ENCODE peak calls at places on chromosomes 6 and 20, in four cellular contexts. V is DND-41, L is IMR-90, Q is right cardiac atrium. A is an unnamed sample.

GRCh38 chr20:36786663-36787062 is 13.1 kb upstream of the DSN1 start:
- DNase-seq in Q (no peak), L (no peak), V (no peak), A (no peak)

GRCh38 chr6:139888691-139889122 is 514.3 kb upstream of the CITED2 start:
- DNase-seq in Q (no peak), L (peak; percentile 17), V (no peak), A (no peak)

GRCh38 chr20:63011798-63012197 is 5.0 kb upstream of the BHLHE23 start:
- DNase-seq in V (no peak), L (no peak), Q (no peak), A (no peak)

GRCh38 chr6:20600831-20601230 is 66.6 kb downstream of the CDKAL1 start:
- DNase-seq in Q (no peak), L (no peak), V (no peak), A (no peak)

GRCh38 chr20:23386304-23387117 is 24.5 kb downstream of the GZF1 start:
- DNase-seq in L (no peak), V (no peak), Q (no peak), A (no peak)

GRCh38 chr20:23200413-23200812 is 114.3 kb upstream of the CD93 start:
- DNase-seq in Q (no peak), V (no peak), L (no peak), A (no peak)

GRCh38 chr20:20014659-20015058 is 2.5 kb upstream of the NAA20 start:
- DNase-seq in V (no peak), Q (no peak), L (no peak), A (peak; percentile 18)

GRCh38 chr6:1787894-1788293 is 178.2 kb downstream of the FOXC1 start:
- DNase-seq in V (no peak), Q (no peak), L (peak; percentile 65), A (no peak)

GRCh38 chr6:44016131-44016870 is 111.0 kb downstream of the MRPL14 start:
- DNase-seq in V (no peak), L (peak; percentile 75), Q (no peak), A (no peak)

GRCh38 chr6:524803-525202 is 132.1 kb downstream of the HUS1B start:
- DNase-seq in Q (no peak), V (no peak), L (no peak), A (no peak)

GRCh38 chr20:11457476-11457875 is 460.2 kb upstream of the BTBD3 start:
- DNase-seq in L (no peak), Q (no peak), V (no peak), A (no peak)

GRCh38 chr6:43521836-43522235 is 4.9 kb downstream of the POLR1C start:
- DNase-seq in Q (no peak), L (no peak), V (no peak), A (no peak)

GRCh38 chr6:138601128-138601527 is 101.8 kb upstream of the NHSL1 start:
- DNase-seq in L (peak; percentile 48), V (no peak), Q (no peak), A (no peak)

GRCh38 chr6:16669227-16669626 is 92.0 kb downstream of the ATXN1 start:
- DNase-seq in Q (no peak), V (no peak), L (peak; percentile 65), A (peak; percentile 59)

GRCh38 chr6:113824411-113824810 is 32.7 kb upstream of the MARCKS start:
- DNase-seq in Q (no peak), V (no peak), L (peak; percentile 57), A (no peak)

GRCh38 chr20:64223526-64224067 is 32.0 kb upstream of the PCMTD2 start:
- DNase-seq in L (peak; percentile 46), Q (peak; percentile 80), V (no peak), A (no peak)

GRCh38 chr6:169263836-169264608 is 10.4 kb upstream of the THBS2 start:
- DNase-seq in V (no peak), Q (peak; percentile 78), L (peak; percentile 64), A (no peak)

GRCh38 chr20:58471161-58471834 is 43.9 kb downstream of the APCDD1L start:
- DNase-seq in L (peak; percentile 15), V (no peak), Q (peak; percentile 89), A (no peak)

GRCh38 chr6:153215242-153215641 is 84.2 kb upstream of the RGS17 start:
- DNase-seq in L (no peak), Q (no peak), V (no peak), A (no peak)

GRCh38 chr6:43509142-43509983 is 783 bp downstream of the LRRC73 start:
- DNase-seq in Q (peak; percentile 72), V (no peak), L (no peak), A (no peak)

GRCh38 chr6:25404693-25405169 is 125.6 kb downstream of the CARMIL1 start:
- DNase-seq in Q (no peak), L (no peak), V (peak; percentile 41), A (peak; percentile 37)

GRCh38 chr6:51930602-51931001 is 156.8 kb downstream of the PKHD1 start:
- DNase-seq in L (no peak), Q (no peak), V (peak; percentile 71), A (no peak)

GRCh38 chr6:4028051-4028450 is 50.9 kb downstream of the FAM217A start:
- DNase-seq in Q (no peak), V (no peak), L (no peak), A (no peak)

GRCh38 chr6:42368156-42368555 is 83.6 kb downstream of the TRERF1 start:
- DNase-seq in Q (no peak), L (no peak), V (no peak), A (no peak)

GRCh38 chr6:16409531-16410441 is 171.4 kb downstream of the GMPR start:
- DNase-seq in Q (peak; percentile 78), V (peak; percentile 24), L (peak; percentile 45), A (peak; percentile 78)

GRCh38 chr6:9398794-9399373 is 963.5 kb upstream of the SLC35B3 start:
- DNase-seq in V (no peak), L (no peak), Q (peak; percentile 63), A (no peak)

GRCh38 chr6:95784019-95784418 is 206.7 kb downstream of the MANEA start:
- DNase-seq in Q (no peak), L (no peak), V (no peak), A (no peak)

GRCh38 chr20:59955131-59955796 is 3.0 kb upstream of the CDH26 start:
- DNase-seq in V (peak; percentile 16), Q (no peak), L (no peak), A (peak; percentile 0)

GRCh38 chr6:1609662-1610496 is at the start of gene FOXC1:
- DNase-seq in L (peak; percentile 94), Q (peak; percentile 96), V (no peak), A (no peak)

GRCh38 chr6:63634630-63635029 is 972 bp upstream of the PHF3 start:
- DNase-seq in L (no peak), V (no peak), Q (no peak), A (no peak)

GRCh38 chr6:112235956-112236355 is 18.4 kb downstream of the LAMA4 start:
- DNase-seq in V (no peak), L (peak; percentile 83), Q (no peak), A (peak; percentile 45)

GRCh38 chr20:63957004-63957689 is 931 bp upstream of the UCKL1 start:
- DNase-seq in V (no peak), Q (peak; percentile 92), L (peak; percentile 49), A (peak; percentile 54)

GRCh38 chr6:106417572-106418147 is 57.1 kb downstream of the CRYBG1 start:
- DNase-seq in Q (no peak), L (no peak), V (no peak), A (no peak)

GRCh38 chr20:49115565-49115964 is 69.5 kb downstream of the CSE1L start:
- DNase-seq in V (no peak), Q (no peak), L (peak; percentile 72), A (no peak)

DNA sequence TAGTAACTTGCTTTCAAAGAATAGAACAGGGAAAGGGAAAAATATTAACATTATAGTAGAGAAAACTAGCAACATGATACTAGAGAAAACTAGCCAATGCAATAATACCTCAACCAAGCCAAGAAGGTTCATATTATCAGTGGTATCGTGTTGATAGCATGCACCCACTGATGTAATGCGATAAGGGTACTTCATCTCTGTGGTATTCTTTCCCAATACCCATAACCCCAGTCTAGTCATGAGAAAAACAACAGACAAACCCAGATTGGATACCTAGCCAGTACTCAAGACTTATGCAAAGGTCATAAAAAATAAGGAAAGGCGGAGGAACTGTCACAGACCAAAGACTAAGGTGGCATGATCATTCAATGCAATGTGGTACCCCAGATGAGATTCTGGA is 21.0 kb downstream of the BLOC1S5 start:
- DNase-seq in V (no peak), Q (no peak), L (peak; percentile 31), A (no peak)
- H3K27ac ChIP-seq in V (no peak overlapping the region), Q (no peak overlapping the region), L (no peak overlapping the region), A (no peak overlapping the region)

GRCh38 chr6:6676910-6677441 is 88.5 kb downstream of the LY86 start:
- DNase-seq in L (peak; percentile 69), V (peak; percentile 87), Q (peak; percentile 76), A (peak; percentile 75)
- H3K27ac ChIP-seq in L (no peak overlapping the region), V (peak overlapping the region; percentile 84), Q (peak overlapping the region; percentile 90), A (no peak overlapping the region)

GRCh38 chr6:11773581-11773980 is 5.0 kb downstream of the ADTRP start:
- DNase-seq in V (no peak), L (no peak), Q (no peak), A (no peak)

GRCh38 chr6:11771473-11772048 is 7.0 kb downstream of the ADTRP start:
- DNase-seq in Q (no peak), V (no peak), L (peak; percentile 62), A (no peak)

GRCh38 chr6:11770546-11771466 is 7.8 kb downstream of the ADTRP start:
- DNase-seq in L (peak; percentile 100), V (no peak), Q (peak; percentile 96), A (no peak)

GRCh38 chr6:11773013-11773412 is 5.6 kb downstream of the ADTRP start:
- DNase-seq in Q (no peak), L (no peak), V (no peak), A (no peak)

DNA sequence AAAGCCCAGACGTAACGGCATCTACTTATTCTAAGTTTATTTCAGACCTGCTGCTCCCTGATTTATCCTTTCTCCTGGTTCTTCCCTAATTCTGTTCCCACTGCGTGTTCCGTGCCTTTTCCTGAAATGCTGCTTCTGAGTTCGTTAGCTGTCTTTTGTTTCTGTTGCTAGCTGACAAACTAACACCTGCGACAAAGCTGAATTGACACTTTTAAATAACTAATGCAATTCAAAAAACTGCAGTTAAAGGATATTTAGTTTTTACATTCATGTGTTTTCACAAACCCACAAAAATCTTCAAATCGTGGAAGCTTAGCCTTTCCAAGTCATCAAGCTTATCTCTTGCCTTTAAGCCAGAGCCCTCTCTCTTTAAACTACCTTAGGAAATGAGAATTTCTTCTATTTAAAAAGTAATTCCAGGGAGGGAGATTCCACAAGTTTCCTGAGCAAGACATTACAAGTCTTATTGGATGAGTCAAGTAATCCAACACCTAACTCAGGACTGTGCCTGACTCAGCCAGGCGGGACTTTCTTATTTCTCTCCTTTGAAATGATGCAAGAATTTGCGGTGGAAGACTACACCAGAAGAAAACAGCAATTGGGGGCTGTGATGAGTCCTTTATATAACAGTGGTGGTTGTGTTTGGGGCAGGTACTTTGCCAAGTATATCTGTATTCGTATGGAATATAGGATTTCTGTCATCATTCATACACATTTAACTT is 6.3 kb downstream of the ADTRP start:
- DNase-seq in Q (no peak), L (peak; percentile 98), V (no peak), A (no peak)
- H3K27ac ChIP-seq in Q (no peak overlapping the region), L (peak overlapping the region; percentile 73), V (no peak overlapping the region), A (no peak overlapping the region)

DNA sequence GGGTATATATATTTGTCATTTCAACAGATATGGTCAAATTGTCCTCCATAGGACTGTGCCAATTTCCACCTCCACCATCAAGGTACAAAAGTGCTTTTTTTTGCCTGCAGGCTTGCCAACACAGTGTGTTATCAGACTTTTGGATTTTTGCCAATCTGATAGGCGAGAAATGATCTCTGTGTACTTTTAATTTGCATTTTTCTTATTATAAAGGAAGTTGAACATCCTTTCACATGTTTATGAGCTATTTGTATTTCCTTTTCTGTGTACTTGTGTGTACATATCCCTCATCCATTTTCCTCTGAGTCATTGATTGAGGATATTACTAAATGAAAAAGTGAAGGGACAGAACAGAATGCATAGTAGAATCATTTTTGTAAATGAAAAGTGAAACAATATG is 39.0 kb upstream of the PTPN1 start:
- DNase-seq in L (no peak), Q (no peak), V (no peak), A (peak; percentile 24)
- H3K27ac ChIP-seq in L (no peak overlapping the region), Q (no peak overlapping the region), V (no peak overlapping the region), A (no peak overlapping the region)